ENCODE peak calls at places on chromosomes 5 and 9, in seven cellular contexts. One of them, this sample, is unnamed.

GRCh38 chr5:317086-317811 is 4.3 kb upstream of the AHRR start:
- DNase-seq in HCT116: peak
- DNase-seq in ACHN: peak
- DNase-seq in HTR-8/SVneo: peak
- DNase-seq in cardiac fibroblast: peak
- DNase-seq in activated effector memory CD4-positive, alpha-beta T cell treated with Interleukin-2 at 50 U/mL for 16 hours: no peak
- DNase-seq in activated CD4-positive, CD25-positive, alpha-beta regulatory T cell: peak
- DNase-seq in this sample: peak

GRCh38 chr9:136189394-136190236 is 15.3 kb downstream of the LHX3 start:
- DNase-seq in HCT116: no peak
- DNase-seq in ACHN: no peak
- DNase-seq in HTR-8/SVneo: no peak
- DNase-seq in cardiac fibroblast: no peak
- DNase-seq in activated effector memory CD4-positive, alpha-beta T cell treated with Interleukin-2 at 50 U/mL for 16 hours: no peak
- DNase-seq in activated CD4-positive, CD25-positive, alpha-beta regulatory T cell: no peak
- DNase-seq in this sample: no peak

GRCh38 chr5:61327761-61328753 is 4.0 kb upstream of the ZSWIM6 start:
- DNase-seq in HCT116: no peak
- DNase-seq in ACHN: peak
- DNase-seq in HTR-8/SVneo: no peak
- DNase-seq in cardiac fibroblast: peak
- DNase-seq in activated effector memory CD4-positive, alpha-beta T cell treated with Interleukin-2 at 50 U/mL for 16 hours: no peak
- DNase-seq in activated CD4-positive, CD25-positive, alpha-beta regulatory T cell: no peak
- DNase-seq in this sample: peak

GRCh38 chr9:131670247-131670681 is 69.6 kb downstream of the RAPGEF1 start:
- DNase-seq in HCT116: no peak
- DNase-seq in ACHN: no peak
- DNase-seq in HTR-8/SVneo: no peak
- DNase-seq in cardiac fibroblast: no peak
- DNase-seq in activated effector memory CD4-positive, alpha-beta T cell treated with Interleukin-2 at 50 U/mL for 16 hours: no peak
- DNase-seq in activated CD4-positive, CD25-positive, alpha-beta regulatory T cell: no peak
- DNase-seq in this sample: no peak

GRCh38 chr9:120710110-120710981 is 3.9 kb downstream of the MEGF9 start:
- DNase-seq in HCT116: peak
- DNase-seq in ACHN: peak
- DNase-seq in HTR-8/SVneo: no peak
- DNase-seq in cardiac fibroblast: peak
- DNase-seq in activated effector memory CD4-positive, alpha-beta T cell treated with Interleukin-2 at 50 U/mL for 16 hours: peak
- DNase-seq in activated CD4-positive, CD25-positive, alpha-beta regulatory T cell: no peak
- DNase-seq in this sample: no peak

GRCh38 chr9:121945849-121946248 is 147.3 kb downstream of the TTLL11 start:
- DNase-seq in HCT116: no peak
- DNase-seq in ACHN: peak
- DNase-seq in HTR-8/SVneo: peak
- DNase-seq in cardiac fibroblast: peak
- DNase-seq in activated effector memory CD4-positive, alpha-beta T cell treated with Interleukin-2 at 50 U/mL for 16 hours: no peak
- DNase-seq in activated CD4-positive, CD25-positive, alpha-beta regulatory T cell: no peak
- DNase-seq in this sample: peak

GRCh38 chr5:150473673-150474358 is 24.3 kb upstream of the RPS14 start:
- DNase-seq in HCT116: no peak
- DNase-seq in ACHN: peak
- DNase-seq in HTR-8/SVneo: peak
- DNase-seq in cardiac fibroblast: peak
- DNase-seq in activated effector memory CD4-positive, alpha-beta T cell treated with Interleukin-2 at 50 U/mL for 16 hours: no peak
- DNase-seq in activated CD4-positive, CD25-positive, alpha-beta regulatory T cell: no peak
- DNase-seq in this sample: peak

GRCh38 chr5:67338416-67338815 is 141.8 kb upstream of the CD180 start:
- DNase-seq in HCT116: no peak
- DNase-seq in ACHN: no peak
- DNase-seq in HTR-8/SVneo: no peak
- DNase-seq in cardiac fibroblast: no peak
- DNase-seq in activated effector memory CD4-positive, alpha-beta T cell treated with Interleukin-2 at 50 U/mL for 16 hours: no peak
- DNase-seq in activated CD4-positive, CD25-positive, alpha-beta regulatory T cell: no peak
- DNase-seq in this sample: no peak

GRCh38 chr9:83937861-83938455 is 16.7 kb upstream of the KIF27 start:
- DNase-seq in HCT116: peak
- DNase-seq in ACHN: peak
- DNase-seq in HTR-8/SVneo: peak
- DNase-seq in cardiac fibroblast: peak
- DNase-seq in activated effector memory CD4-positive, alpha-beta T cell treated with Interleukin-2 at 50 U/mL for 16 hours: no peak
- DNase-seq in activated CD4-positive, CD25-positive, alpha-beta regulatory T cell: no peak
- DNase-seq in this sample: peak

GRCh38 chr9:126465977-126466376 is 139.3 kb downstream of the MVB12B start:
- DNase-seq in HCT116: no peak
- DNase-seq in ACHN: no peak
- DNase-seq in HTR-8/SVneo: no peak
- DNase-seq in cardiac fibroblast: no peak
- DNase-seq in activated effector memory CD4-positive, alpha-beta T cell treated with Interleukin-2 at 50 U/mL for 16 hours: no peak
- DNase-seq in activated CD4-positive, CD25-positive, alpha-beta regulatory T cell: no peak
- DNase-seq in this sample: no peak

GRCh38 chr9:70746760-70747159 is 332.3 kb upstream of the KLF9 start:
- DNase-seq in HCT116: no peak
- DNase-seq in ACHN: no peak
- DNase-seq in HTR-8/SVneo: no peak
- DNase-seq in cardiac fibroblast: peak
- DNase-seq in activated effector memory CD4-positive, alpha-beta T cell treated with Interleukin-2 at 50 U/mL for 16 hours: no peak
- DNase-seq in activated CD4-positive, CD25-positive, alpha-beta regulatory T cell: no peak
- DNase-seq in this sample: no peak

GRCh38 chr9:92723299-92723625 is 41.4 kb downstream of the BICD2 start:
- DNase-seq in HCT116: no peak
- DNase-seq in ACHN: no peak
- DNase-seq in HTR-8/SVneo: no peak
- DNase-seq in cardiac fibroblast: no peak
- DNase-seq in activated effector memory CD4-positive, alpha-beta T cell treated with Interleukin-2 at 50 U/mL for 16 hours: no peak
- DNase-seq in activated CD4-positive, CD25-positive, alpha-beta regulatory T cell: no peak
- DNase-seq in this sample: peak

GRCh38 chr5:172958268-172959046 is 767 bp upstream of the RPL26L1 start:
- DNase-seq in HCT116: peak
- DNase-seq in ACHN: peak
- DNase-seq in HTR-8/SVneo: no peak
- DNase-seq in cardiac fibroblast: peak
- DNase-seq in activated effector memory CD4-positive, alpha-beta T cell treated with Interleukin-2 at 50 U/mL for 16 hours: peak
- DNase-seq in activated CD4-positive, CD25-positive, alpha-beta regulatory T cell: peak
- DNase-seq in this sample: peak

GRCh38 chr5:142658278-142658677 is 27.6 kb downstream of the FGF1 start:
- DNase-seq in HCT116: no peak
- DNase-seq in ACHN: no peak
- DNase-seq in HTR-8/SVneo: no peak
- DNase-seq in cardiac fibroblast: no peak
- DNase-seq in activated effector memory CD4-positive, alpha-beta T cell treated with Interleukin-2 at 50 U/mL for 16 hours: no peak
- DNase-seq in activated CD4-positive, CD25-positive, alpha-beta regulatory T cell: no peak
- DNase-seq in this sample: no peak

GRCh38 chr5:14165375-14166091 is 22.4 kb downstream of the TRIO start:
- DNase-seq in HCT116: peak
- DNase-seq in ACHN: peak
- DNase-seq in HTR-8/SVneo: peak
- DNase-seq in cardiac fibroblast: peak
- DNase-seq in activated effector memory CD4-positive, alpha-beta T cell treated with Interleukin-2 at 50 U/mL for 16 hours: no peak
- DNase-seq in activated CD4-positive, CD25-positive, alpha-beta regulatory T cell: no peak
- DNase-seq in this sample: peak

GRCh38 chr9:38662763-38663593 is 42.6 kb upstream of the ANKRD18A start:
- DNase-seq in HCT116: no peak
- DNase-seq in ACHN: no peak
- DNase-seq in HTR-8/SVneo: no peak
- DNase-seq in cardiac fibroblast: peak
- DNase-seq in activated effector memory CD4-positive, alpha-beta T cell treated with Interleukin-2 at 50 U/mL for 16 hours: no peak
- DNase-seq in activated CD4-positive, CD25-positive, alpha-beta regulatory T cell: no peak
- DNase-seq in this sample: peak

GRCh38 chr5:108481355-108481931 is 99.5 kb upstream of the FBXL17 start:
- DNase-seq in HCT116: peak
- DNase-seq in ACHN: peak
- DNase-seq in HTR-8/SVneo: peak
- DNase-seq in cardiac fibroblast: peak
- DNase-seq in activated effector memory CD4-positive, alpha-beta T cell treated with Interleukin-2 at 50 U/mL for 16 hours: no peak
- DNase-seq in activated CD4-positive, CD25-positive, alpha-beta regulatory T cell: no peak
- DNase-seq in this sample: peak

GRCh38 chr5:168292783-168293696 is 1.6 kb downstream of the WWC1 start:
- DNase-seq in HCT116: no peak
- DNase-seq in ACHN: no peak
- DNase-seq in HTR-8/SVneo: no peak
- DNase-seq in cardiac fibroblast: no peak
- DNase-seq in activated effector memory CD4-positive, alpha-beta T cell treated with Interleukin-2 at 50 U/mL for 16 hours: no peak
- DNase-seq in activated CD4-positive, CD25-positive, alpha-beta regulatory T cell: no peak
- DNase-seq in this sample: no peak

GRCh38 chr5:14109041-14109747 is 33.9 kb upstream of the TRIO start:
- DNase-seq in HCT116: no peak
- DNase-seq in ACHN: no peak
- DNase-seq in HTR-8/SVneo: no peak
- DNase-seq in cardiac fibroblast: peak
- DNase-seq in activated effector memory CD4-positive, alpha-beta T cell treated with Interleukin-2 at 50 U/mL for 16 hours: no peak
- DNase-seq in activated CD4-positive, CD25-positive, alpha-beta regulatory T cell: peak
- DNase-seq in this sample: peak

GRCh38 chr9:86563350-86563749 is 209.1 kb upstream of the TUT7 start:
- DNase-seq in HCT116: no peak
- DNase-seq in ACHN: no peak
- DNase-seq in HTR-8/SVneo: no peak
- DNase-seq in cardiac fibroblast: peak
- DNase-seq in activated effector memory CD4-positive, alpha-beta T cell treated with Interleukin-2 at 50 U/mL for 16 hours: no peak
- DNase-seq in activated CD4-positive, CD25-positive, alpha-beta regulatory T cell: no peak
- DNase-seq in this sample: peak

GRCh38 chr5:181047288-181047687 is 7.2 kb downstream of the BTNL9 start:
- DNase-seq in HCT116: no peak
- DNase-seq in ACHN: no peak
- DNase-seq in HTR-8/SVneo: no peak
- DNase-seq in cardiac fibroblast: no peak
- DNase-seq in activated effector memory CD4-positive, alpha-beta T cell treated with Interleukin-2 at 50 U/mL for 16 hours: no peak
- DNase-seq in activated CD4-positive, CD25-positive, alpha-beta regulatory T cell: no peak
- DNase-seq in this sample: no peak

GRCh38 chr5:100644776-100645175 is 109.6 kb downstream of the FAM174A start:
- DNase-seq in HCT116: no peak
- DNase-seq in ACHN: no peak
- DNase-seq in HTR-8/SVneo: no peak
- DNase-seq in cardiac fibroblast: no peak
- DNase-seq in activated effector memory CD4-positive, alpha-beta T cell treated with Interleukin-2 at 50 U/mL for 16 hours: no peak
- DNase-seq in activated CD4-positive, CD25-positive, alpha-beta regulatory T cell: no peak
- DNase-seq in this sample: no peak

This sample was measured in iris pigment epithelial cell.